ENCODE peak calls at places on chromosomes 12 and 14, in nine cellular contexts. T is non-pigmented ciliary epithelial cell; P is progenitor cell of endocrine pancreas; C is astrocyte; R is EL; X is RCC 7860; B is stimulated activated effector memory CD8-positive, alpha-beta T cell treated with anti-CD3 and anti-CD28 coated beads, Interleukin-12 subunit alpha, Interleukin-12 subunit beta, amount 100 ng/mL, for 72 hours; E is stromal cell of bone marrow; H is fibroblast of mammary gland. D is an unnamed sample.

GRCh38 chr14:20278414-20278813 is 27.3 kb downstream of the TTC5 start:
- DNase-seq in H (peak), C (no peak), R (peak), X (no peak), B (no peak), P (no peak), T (peak), E (no peak), D (peak)

GRCh38 chr14:99452968-99453367 is 27.7 kb downstream of the SETD3 start:
- DNase-seq in X (no peak), P (no peak), C (no peak), T (no peak), R (no peak), H (no peak), B (no peak), E (no peak), D (no peak)

GRCh38 chr12:63766498-63766897 is 13.2 kb upstream of the RXYLT1 start:
- DNase-seq in H (no peak), B (no peak), C (no peak), R (no peak), T (no peak), P (no peak), E (no peak), X (no peak), D (no peak)

GRCh38 chr14:104238424-104239184 is 100.2 kb downstream of the KIF26A start:
- DNase-seq in X (no peak), E (no peak), T (no peak), H (no peak), P (no peak), B (no peak), C (no peak), R (no peak), D (no peak)

GRCh38 chr12:561908-562593 is 101.2 kb downstream of the NINJ2 start:
- DNase-seq in X (no peak), E (no peak), H (no peak), T (no peak), C (no peak), R (no peak), P (no peak), B (no peak), D (no peak)

GRCh38 chr14:33755358-33755757 is 195.5 kb downstream of the EGLN3 start:
- DNase-seq in B (no peak), P (no peak), R (peak), H (no peak), X (no peak), E (no peak), C (peak), T (no peak), D (no peak)

GRCh38 chr14:39175445-39176262 is 600 bp downstream of the PNN start:
- DNase-seq in B (peak), T (no peak), R (peak), E (no peak), X (no peak), H (peak), C (peak), P (peak), D (peak)

GRCh38 chr12:70543444-70543843 is 93.8 kb downstream of the PTPRB start:
- DNase-seq in X (peak), B (no peak), C (peak), R (peak), T (peak), E (peak), H (peak), P (no peak), D (no peak)

GRCh38 chr12:49647827-49648721 is 24.7 kb downstream of the PRPF40B start:
- DNase-seq in T (no peak), H (no peak), R (no peak), P (no peak), E (no peak), C (no peak), X (no peak), B (no peak), D (no peak)

GRCh38 chr14:64549805-64550538 is at the start of gene PPP1R36:
- DNase-seq in X (no peak), B (peak), R (peak), T (no peak), E (no peak), P (no peak), C (no peak), H (no peak), D (peak)

GRCh38 chr12:117966511-117966910 is 2.3 kb downstream of the KSR2 start:
- DNase-seq in P (no peak), B (no peak), C (no peak), H (no peak), R (no peak), T (no peak), E (no peak), X (no peak), D (peak)

GRCh38 chr12:112945515-112945914 is 7.2 kb downstream of the OAS3 start:
- DNase-seq in T (no peak), R (no peak), X (no peak), E (no peak), P (no peak), H (no peak), B (no peak), C (no peak), D (no peak)

GRCh38 chr12:24482882-24483604 is 465.9 kb downstream of the BCAT1 start:
- DNase-seq in H (peak), P (no peak), E (no peak), R (no peak), T (no peak), C (no peak), B (no peak), X (no peak), D (no peak)

GRCh38 chr12:7588703-7589329 is 76.9 kb downstream of the APOBEC1 start:
- DNase-seq in R (peak), C (no peak), E (peak), X (peak), H (peak), B (peak), P (no peak), T (peak), D (peak)

GRCh38 chr12:13179159-13180074 is 17.1 kb upstream of the EMP1 start:
- DNase-seq in E (no peak), R (peak), P (no peak), X (peak), C (no peak), H (peak), T (no peak), B (peak), D (no peak)

GRCh38 chr12:117494833-117495714 is 133.6 kb upstream of the NOS1 start:
- DNase-seq in X (no peak), R (no peak), P (no peak), C (no peak), B (no peak), T (no peak), H (no peak), E (no peak), D (no peak)

D was measured in NCI-H2171.